ENCODE peak calls at places on chromosomes 12 and 14, in five cellular contexts. F is hepatocyte, E is cardiac fibroblast, R is left ventricle myocardium inferior, J is transverse colon. I is an unnamed sample.

GRCh38 chr14:93014038-93015023 is 91.4 kb downstream of the CHGA start:
- DNase-seq in J (no peak), F (no peak), E (no peak), R (no peak), I (no peak)

GRCh38 chr14:34794217-34794616 is 79.8 kb upstream of the CFL2 start:
- DNase-seq in F (no peak), E (peak), J (no peak), R (no peak), I (no peak)

GRCh38 chr14:21711360-21711961 is 37.8 kb upstream of the OR4E1 start:
- DNase-seq in R (no peak), E (peak), J (peak), F (peak), I (peak)

GRCh38 chr12:125280482-125281377 is 215.5 kb downstream of the AACS start:
- DNase-seq in E (no peak), F (peak), R (no peak), J (no peak), I (peak)

GRCh38 chr14:36657409-36658090 is 4.1 kb upstream of the PAX9 start:
- DNase-seq in R (no peak), F (peak), J (no peak), E (no peak), I (no peak)

GRCh38 chr14:104436047-104436531 is 143.5 kb upstream of the C14orf180 start:
- DNase-seq in R (peak), E (peak), J (peak), F (peak), I (no peak)

GRCh38 chr12:50162225-50162624 is 4.9 kb downstream of the CERS5 start:
- DNase-seq in J (no peak), E (peak), F (peak), R (no peak), I (no peak)

GRCh38 chr12:92070864-92071445 is 74.7 kb downstream of the BTG1 start:
- DNase-seq in E (no peak), R (no peak), F (peak), J (peak), I (no peak)

GRCh38 chr12:27914956-27915355 is 57.6 kb downstream of the PTHLH start:
- DNase-seq in F (no peak), R (no peak), E (no peak), J (no peak), I (no peak)

GRCh38 chr12:51246254-51246853 is 7.7 kb downstream of the DAZAP2 start:
- DNase-seq in E (peak), F (no peak), R (no peak), J (peak), I (peak)

GRCh38 chr12:65123435-65124063 is 2.4 kb upstream of the WIF1 start:
- DNase-seq in E (peak), J (no peak), R (no peak), F (peak), I (peak)

GRCh38 chr12:15691372-15691771 is 97.8 kb downstream of the EPS8 start:
- DNase-seq in R (no peak), F (no peak), J (no peak), E (no peak), I (no peak)

GRCh38 chr14:72049462-72049861 is 117.2 kb downstream of the RGS6 start:
- DNase-seq in J (no peak), F (no peak), E (no peak), R (no peak), I (peak)

GRCh38 chr14:32513571-32514009 is 184.5 kb downstream of the AKAP6 start:
- DNase-seq in F (no peak), R (no peak), J (no peak), E (peak), I (no peak)

GRCh38 chr12:89070603-89071002 is 281.7 kb downstream of the DUSP6 start:
- DNase-seq in F (no peak), E (no peak), J (no peak), R (no peak), I (no peak)

GRCh38 chr12:3362751-3363150 is 128.3 kb upstream of the PRMT8 start:
- DNase-seq in E (no peak), F (no peak), J (no peak), R (no peak), I (no peak)

GRCh38 chr12:2624543-2625266 is 170.1 kb upstream of the FKBP4 start:
- DNase-seq in R (no peak), J (no peak), F (peak), E (peak), I (peak)

GRCh38 chr12:101696477-101697196 is 803 bp upstream of the CHPT1 start:
- DNase-seq in R (peak), J (peak), F (peak), E (peak), I (no peak)

GRCh38 chr12:122356192-122356635 is 66.3 kb downstream of the CLIP1 start:
- DNase-seq in R (no peak), J (peak), F (peak), E (peak), I (peak)

GRCh38 chr14:31567651-31568050 is 6.4 kb downstream of the NUBPL start:
- DNase-seq in J (no peak), F (no peak), R (no peak), E (no peak), I (no peak)

GRCh38 chr12:22333751-22334695 is 484 bp downstream of the ST8SIA1 start:
- DNase-seq in J (peak), F (peak), E (no peak), R (no peak), I (no peak)

GRCh38 chr12:104622942-104623341 is 166.2 kb downstream of the CHST11 start:
- DNase-seq in F (no peak), R (no peak), J (no peak), E (no peak), I (no peak)

GRCh38 chr12:132138941-132139871 is 4.9 kb downstream of the DDX51 start:
- DNase-seq in J (no peak), E (no peak), F (no peak), R (no peak), I (no peak)

GRCh38 chr12:81863406-81863805 is 104.3 kb upstream of the PPFIA2 start:
- DNase-seq in F (no peak), E (no peak), J (no peak), R (no peak), I (no peak)

GRCh38 chr14:99716091-99716849 is 32.2 kb downstream of the CYP46A1 start:
- DNase-seq in F (peak), E (no peak), J (no peak), R (no peak), I (no peak)

GRCh38 chr12:66947119-66947518 is 268.2 kb upstream of the GRIP1 start:
- DNase-seq in E (no peak), J (no peak), R (no peak), F (no peak), I (no peak)

GRCh38 chr12:130850418-130851021 is 11.5 kb upstream of the STX2 start:
- DNase-seq in E (no peak), J (no peak), R (no peak), F (no peak), I (no peak)

GRCh38 chr14:81220488-81220766 is 332 bp downstream of the GTF2A1 start:
- DNase-seq in R (no peak), E (no peak), F (no peak), J (no peak), I (no peak)

GRCh38 chr12:93689076-93689834 is 12.1 kb downstream of the CRADD start:
- DNase-seq in E (no peak), F (peak), J (no peak), R (no peak), I (no peak)

GRCh38 chr12:52442600-52443061 is 8.5 kb upstream of the KRT75 start:
- DNase-seq in E (peak), J (no peak), R (no peak), F (peak), I (no peak)

DNA sequence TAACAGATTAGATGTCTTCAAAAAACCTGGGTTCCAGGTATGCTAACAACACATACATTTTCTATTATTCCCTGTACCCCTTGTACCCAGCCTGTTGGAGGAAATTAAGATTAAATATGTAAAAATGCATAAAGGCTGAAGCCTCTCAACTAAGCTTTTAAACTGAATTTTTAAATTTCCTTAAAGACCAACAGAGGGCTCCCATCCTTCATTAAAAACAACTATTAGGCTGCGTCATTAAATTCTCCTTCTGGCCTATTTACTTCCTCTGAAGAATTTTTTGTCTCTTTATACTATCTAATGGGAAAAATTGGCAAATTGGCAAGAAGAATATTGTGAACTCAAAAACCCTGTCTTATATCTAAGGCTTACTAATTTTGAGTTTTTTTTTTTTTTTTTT is 21.8 kb downstream of the SENP1 start:
- DNase-seq in J (no peak), F (peak), R (no peak), E (peak), I (no peak)
- TF ChIP-seq CTCF in J (no peak), F (peak), R (peak), E (peak), I (no peak)

GRCh38 chr12:118310320-118310719 is 62.4 kb downstream of the TAOK3 start:
- DNase-seq in R (no peak), J (no peak), F (no peak), E (no peak), I (no peak)

GRCh38 chr12:118311666-118312065 is 61.0 kb downstream of the TAOK3 start:
- DNase-seq in F (no peak), E (no peak), R (no peak), J (no peak), I (no peak)

GRCh38 chr12:118304093-118304492 is 68.6 kb downstream of the TAOK3 start:
- DNase-seq in R (no peak), J (no peak), F (no peak), E (no peak), I (no peak)

GRCh38 chr12:118302053-118302452 is 70.7 kb downstream of the TAOK3 start:
- DNase-seq in E (peak), J (no peak), F (no peak), R (no peak), I (peak)

GRCh38 chr12:118307069-118307954 is 65.4 kb downstream of the TAOK3 start:
- DNase-seq in J (no peak), E (peak), F (no peak), R (no peak), I (peak)
- H3K4me3 ChIP-seq in J (no peak), E (peak), F (no peak), R (peak), I (peak)

GRCh38 chr12:74317078-74317581 is 220.5 kb upstream of the ATXN7L3B start:
- DNase-seq in F (peak), J (no peak), R (peak), E (peak), I (peak)
- TF ChIP-seq CTCF in F (peak), J (no peak), R (peak), E (peak), I (no peak)

DNA sequence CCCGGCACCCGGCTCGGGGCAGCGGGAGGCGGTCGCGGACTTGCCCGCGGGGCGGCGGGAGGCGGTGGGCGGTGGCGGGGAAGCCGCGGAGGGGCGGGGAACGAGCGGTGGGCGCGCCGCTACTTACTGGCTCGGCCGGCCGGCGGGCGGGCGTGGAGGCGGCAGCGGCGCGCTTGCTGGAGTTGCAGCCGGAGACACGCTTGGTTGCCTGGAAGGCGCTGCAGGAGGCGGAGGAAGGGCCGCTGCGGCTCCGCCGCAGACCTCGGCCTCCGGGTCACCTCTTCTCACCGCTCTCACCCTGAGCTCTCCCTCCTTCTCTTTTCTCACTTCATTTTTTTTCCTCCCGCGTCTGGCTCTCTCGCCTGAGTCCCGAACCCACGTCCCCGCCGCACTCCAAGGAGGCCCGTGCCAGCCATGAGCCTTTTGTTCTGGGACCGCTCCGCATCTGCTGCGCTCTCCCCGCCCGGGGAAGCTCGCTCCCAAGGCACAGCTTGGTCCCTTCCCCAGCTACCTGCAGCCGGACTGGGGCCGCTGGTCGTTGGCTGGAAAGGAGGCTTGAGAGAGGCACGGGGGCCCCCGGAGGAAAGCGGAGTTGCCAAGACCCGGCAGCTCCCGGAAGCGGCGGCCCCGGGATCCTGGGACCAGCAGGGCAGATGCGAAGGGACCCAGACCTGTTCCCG is 591 bp upstream of the KCNK10 start:
- DNase-seq in R (no peak), F (peak), E (no peak), J (no peak), I (peak)
- H3K4me3 ChIP-seq in R (peak), F (peak), E (peak), J (peak), I (peak)

GRCh38 chr12:71090971-71091370 is 66.8 kb downstream of the TSPAN8 start:
- DNase-seq in R (no peak), E (no peak), F (no peak), J (no peak), I (no peak)
- TF ChIP-seq CTCF in R (no peak), E (no peak), F (no peak), J (no peak), I (no peak)

DNA sequence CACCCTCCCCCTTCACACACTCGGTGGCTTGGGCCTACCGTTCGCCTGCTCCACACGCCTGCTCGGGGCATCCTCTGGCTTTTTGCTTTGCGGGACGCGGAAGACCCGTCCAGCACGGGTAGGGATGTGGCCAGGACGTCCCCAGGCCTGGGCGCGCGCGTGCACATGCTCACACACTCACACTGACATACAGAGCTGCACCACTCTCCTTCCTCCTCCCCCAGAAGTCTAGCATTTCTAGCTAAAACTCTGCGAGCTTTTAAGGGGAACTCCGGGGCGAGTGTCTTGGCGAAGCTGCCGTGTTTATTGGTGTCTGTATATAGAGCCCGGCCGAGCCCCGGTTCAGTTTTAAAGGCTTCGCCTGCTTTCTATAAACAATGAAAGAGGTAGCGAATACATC is 5.0 kb downstream of the TBX5 start:
- DNase-seq in E (peak), F (peak), R (peak), J (no peak), I (no peak)
- H3K4me3 ChIP-seq in E (no peak), F (no peak), R (peak), J (no peak), I (no peak)

DNA sequence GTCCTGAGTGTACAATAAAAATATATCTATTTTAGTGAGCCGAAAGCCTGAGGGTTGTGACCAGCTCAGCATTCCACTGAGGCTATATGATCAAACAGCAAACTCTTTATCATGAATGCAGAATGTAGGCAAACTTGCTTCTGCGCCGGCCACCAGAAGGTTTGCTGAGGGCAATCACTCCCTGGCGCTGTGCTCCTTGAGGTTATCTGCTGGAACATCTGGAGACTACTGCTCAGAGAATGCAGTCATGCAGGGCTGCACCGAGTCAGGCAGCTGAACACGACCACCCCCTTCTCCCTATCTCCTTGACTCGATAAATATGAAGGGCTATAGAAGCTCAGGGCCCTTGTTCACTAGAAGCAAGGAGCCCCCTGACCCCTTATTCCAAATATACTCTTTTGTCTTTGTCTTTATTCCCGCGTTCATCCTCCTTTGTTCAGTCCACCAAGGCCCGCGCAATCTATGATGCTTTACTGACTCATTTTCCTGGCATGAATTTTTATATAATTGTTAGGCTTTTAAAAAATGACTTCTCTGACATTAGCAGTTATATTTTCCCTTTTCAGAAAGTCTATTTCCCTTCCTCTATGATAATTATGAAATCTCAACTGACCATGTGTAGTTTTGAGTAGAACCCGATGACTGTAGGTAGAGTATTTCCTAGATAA is 1089.3 kb downstream of the SLC16A7 start:
- DNase-seq in J (no peak), R (no peak), E (peak), F (no peak), I (peak)
- TF ChIP-seq CTCF in J (no peak), R (peak), E (peak), F (no peak), I (peak)

DNA sequence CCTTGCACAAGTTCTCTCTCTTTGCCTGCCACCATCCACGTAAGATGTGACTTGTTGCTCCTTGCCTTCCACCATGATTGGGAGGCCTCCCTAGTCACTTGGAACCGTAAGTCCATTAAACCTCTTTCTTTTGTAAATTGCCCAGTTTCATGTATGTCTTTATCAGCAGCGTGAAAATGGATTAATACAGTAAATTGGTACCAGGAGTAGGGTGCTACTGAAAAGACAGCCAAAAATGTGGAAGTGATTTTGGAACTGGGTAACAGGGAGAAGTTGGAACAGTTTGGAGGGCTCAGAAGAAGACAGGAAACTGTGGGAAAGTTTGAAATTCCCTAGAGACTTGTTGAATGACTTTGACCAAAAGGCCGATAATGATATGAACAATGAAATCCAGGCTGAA is 27.9 kb downstream of the STYK1 start:
- DNase-seq in F (no peak), R (no peak), E (no peak), J (no peak), I (no peak)
- H3K4me3 ChIP-seq in F (no peak), R (no peak), E (no peak), J (no peak), I (no peak)

GRCh38 chr14:77459072-77459723 is 1.3 kb downstream of the AHSA1 start:
- DNase-seq in J (peak), R (no peak), E (peak), F (peak), I (peak)
- TF ChIP-seq CTCF in J (peak), R (peak), E (peak), F (peak), I (peak)

DNA sequence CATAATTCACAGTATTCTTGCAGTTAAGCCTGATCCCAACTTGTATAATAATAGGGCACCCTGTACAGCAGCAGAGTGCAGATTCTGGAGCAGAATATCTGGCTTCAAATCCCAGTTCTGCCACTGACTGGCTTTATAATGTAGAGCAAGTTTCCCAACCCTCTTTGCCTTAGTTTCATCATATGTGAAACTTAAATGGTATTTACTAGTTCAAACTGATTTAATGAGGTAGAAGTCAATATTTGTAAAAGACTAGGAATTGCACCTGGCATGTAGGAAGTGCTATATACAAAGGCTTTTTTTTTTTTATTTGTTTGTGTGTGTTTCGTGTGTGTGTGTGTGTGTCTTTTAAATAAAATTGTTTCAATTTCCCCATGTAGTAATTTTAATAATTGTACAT is 125.9 kb downstream of the CCER1 start:
- DNase-seq in J (no peak), E (no peak), F (no peak), R (no peak), I (no peak)
- H3K4me3 ChIP-seq in J (no peak), E (no peak), F (no peak), R (no peak), I (no peak)

I was measured in GM12865.